ENCODE peak calls at places on chromosome 13, in six cellular contexts. One of them, this sample, is unnamed.

GRCh38 chr13:90933097-90933826 is 414.2 kb upstream of the MIR17HG start:
- DNase-seq in mucosa of descending colon: no peak
- DNase-seq in ELF-1: no peak
- DNase-seq in fibroblast of lung: no peak
- DNase-seq in PC-3: peak; percentile 50
- DNase-seq in A549: no peak
- DNase-seq in this sample: no peak

GRCh38 chr13:92224052-92224821 is 825.8 kb downstream of the GPC5 start:
- DNase-seq in mucosa of descending colon: no peak
- DNase-seq in ELF-1: no peak
- DNase-seq in fibroblast of lung: peak; percentile 98
- DNase-seq in PC-3: no peak
- DNase-seq in A549: no peak
- DNase-seq in this sample: no peak

GRCh38 chr13:72537782-72538181 is 189.6 kb downstream of the MZT1 start:
- DNase-seq in mucosa of descending colon: no peak
- DNase-seq in ELF-1: no peak
- DNase-seq in fibroblast of lung: no peak
- DNase-seq in PC-3: no peak
- DNase-seq in A549: no peak
- DNase-seq in this sample: no peak

GRCh38 chr13:97121894-97122293 is 100.2 kb upstream of the MBNL2 start:
- DNase-seq in mucosa of descending colon: no peak
- DNase-seq in ELF-1: no peak
- DNase-seq in fibroblast of lung: no peak
- DNase-seq in PC-3: peak; percentile 53
- DNase-seq in A549: no peak
- DNase-seq in this sample: no peak

GRCh38 chr13:110294146-110294545 is 12.8 kb downstream of the COL4A1 start:
- DNase-seq in mucosa of descending colon: no peak
- DNase-seq in ELF-1: no peak
- DNase-seq in fibroblast of lung: peak; percentile 82
- DNase-seq in PC-3: no peak
- DNase-seq in A549: no peak
- DNase-seq in this sample: no peak

GRCh38 chr13:33153421-33154381 is 131.9 kb downstream of the STARD13 start:
- DNase-seq in mucosa of descending colon: peak; percentile 48
- DNase-seq in ELF-1: peak; percentile 49
- DNase-seq in fibroblast of lung: no peak
- DNase-seq in PC-3: peak; percentile 36
- DNase-seq in A549: no peak
- DNase-seq in this sample: no peak

GRCh38 chr13:24287748-24288287 is 21.6 kb upstream of the C1QTNF9 start:
- DNase-seq in mucosa of descending colon: no peak
- DNase-seq in ELF-1: no peak
- DNase-seq in fibroblast of lung: no peak
- DNase-seq in PC-3: no peak
- DNase-seq in A549: no peak
- DNase-seq in this sample: no peak

GRCh38 chr13:96769874-96770273 is 224.4 kb downstream of the OXGR1 start:
- DNase-seq in mucosa of descending colon: no peak
- DNase-seq in ELF-1: no peak
- DNase-seq in fibroblast of lung: no peak
- DNase-seq in PC-3: no peak
- DNase-seq in A549: no peak
- DNase-seq in this sample: no peak

GRCh38 chr13:114148521-114148855 is 16.1 kb upstream of the RASA3 start:
- DNase-seq in mucosa of descending colon: peak; percentile 50
- DNase-seq in ELF-1: no peak
- DNase-seq in fibroblast of lung: no peak
- DNase-seq in PC-3: no peak
- DNase-seq in A549: no peak
- DNase-seq in this sample: peak; percentile 74

GRCh38 chr13:111409413-111409812 is 89.0 kb downstream of the TEX29 start:
- DNase-seq in mucosa of descending colon: no peak
- DNase-seq in ELF-1: no peak
- DNase-seq in fibroblast of lung: no peak
- DNase-seq in PC-3: no peak
- DNase-seq in A549: no peak
- DNase-seq in this sample: no peak

GRCh38 chr13:44930907-44931676 is 58.2 kb downstream of the NUFIP1 start:
- DNase-seq in mucosa of descending colon: no peak
- DNase-seq in ELF-1: peak; percentile 24
- DNase-seq in fibroblast of lung: no peak
- DNase-seq in PC-3: peak; percentile 27
- DNase-seq in A549: no peak
- DNase-seq in this sample: no peak

GRCh38 chr13:23140492-23140891 is 40.3 kb upstream of the SGCG start:
- DNase-seq in mucosa of descending colon: no peak
- DNase-seq in ELF-1: no peak
- DNase-seq in fibroblast of lung: peak; percentile 52
- DNase-seq in PC-3: peak; percentile 71
- DNase-seq in A549: no peak
- DNase-seq in this sample: no peak

This sample was measured in pancreas.